ENCODE peak calls at places on chromosomes 4 and X, in four cellular contexts. P is midbrain; F is activated effector memory CD4-positive, alpha-beta T cell treated with Interleukin-2 at 50 U/mL for 16 hours; I is NCI-H1436 treated with DMSO at 0.1 percent for 48 hours. C is an unnamed sample.

GRCh38 chrX:45322382-45322781 is 121.7 kb upstream of the DIPK2B start:
- DNase-seq in P (peak; percentile 68), F (no peak), I (no peak), C (peak; percentile 61)

GRCh38 chrX:63686878-63687714 is 97.9 kb downstream of the ARHGEF9 start:
- DNase-seq in P (no peak), F (no peak), I (no peak), C (peak; percentile 31)

GRCh38 chrX:100721328-100721727 is 10.6 kb downstream of the SYTL4 start:
- DNase-seq in P (no peak), F (no peak), I (no peak), C (no peak)

GRCh38 chr4:142238589-142238988 is 602.2 kb downstream of the IL15 start:
- DNase-seq in P (no peak), F (no peak), I (no peak), C (peak; percentile 46)

GRCh38 chr4:158255727-158256324 is 45.5 kb downstream of the TMEM144 start:
- DNase-seq in P (peak; percentile 69), F (no peak), I (no peak), C (peak; percentile 52)

GRCh38 chr4:5010984-5011383 is 8.3 kb downstream of the CYTL1 start:
- DNase-seq in P (no peak), F (no peak), I (no peak), C (no peak)

GRCh38 chr4:142265536-142265935 is 580.6 kb downstream of the INPP4B start:
- DNase-seq in P (no peak), F (no peak), I (no peak), C (peak; percentile 87)

GRCh38 chr4:185145572-185145971 is 2.5 kb downstream of the SLC25A4 start:
- DNase-seq in P (no peak), F (no peak), I (no peak), C (no peak)

GRCh38 chr4:86630629-86631028 is 36.5 kb downstream of the PTPN13 start:
- DNase-seq in P (no peak), F (no peak), I (no peak), C (no peak)

GRCh38 chr4:156972370-156972980 is 876 bp upstream of the PDGFC start:
- DNase-seq in P (no peak), F (no peak), I (no peak), C (peak; percentile 34)

GRCh38 chr4:84956014-84956413 is 10.5 kb downstream of the WDFY3 start:
- DNase-seq in P (peak; percentile 17), F (no peak), I (no peak), C (peak; percentile 74)

GRCh38 chrX:41005445-41005992 is 79.7 kb upstream of the USP9X start:
- DNase-seq in P (no peak), F (no peak), I (no peak), C (no peak)

GRCh38 chr4:59455751-59456150 is 1744.4 kb upstream of the ADGRL3 start:
- DNase-seq in P (no peak), F (no peak), I (no peak), C (no peak)

GRCh38 chrX:26649534-26649933 is 433.6 kb downstream of the MAGEB5 start:
- DNase-seq in P (no peak), F (no peak), I (no peak), C (peak; percentile 7)